ENCODE peak calls at places on chromosomes 6 and 20, in nine cellular contexts. M is AG04450; J is MCF 10A; A is NCI-H1048; G is right cardiac atrium; U is activated CD4-positive, alpha-beta T cell treated with anti-CD3 and anti-CD28 coated beads, Interleukin-2, amount 50 U/mL, for 48 hours; V is ELR; Q is stimulated activated CD4-positive, alpha-beta T cell treated with anti-CD3 and anti-CD28 coated beads, Interleukin-4, amount 100 ng/mL, for 24 hours; I is effector CD8-positive, alpha-beta T cell. S is an unnamed sample.
A peak's percentile ranks its signal among the peaks of the same experiment; 100 is the strongest.

GRCh38 chr20:19172637-19173036 is 39.8 kb upstream of the SLC24A3 start:
- DNase-seq in M (no peak), J (no peak), A (no peak), G (no peak), U (no peak), V (no peak), Q (no peak), I (no peak), S (no peak)

GRCh38 chr6:30960907-30961673 is 20.3 kb downstream of the MUCL3 start:
- DNase-seq in M (no peak), J (no peak), A (no peak), G (no peak), U (no peak), V (no peak), Q (no peak), I (no peak), S (no peak)

GRCh38 chr6:170459451-170459850 is 93.7 kb downstream of the PSMB1 start:
- DNase-seq in M (no peak), J (peak; percentile 22), A (no peak), G (no peak), U (peak; percentile 8), V (peak; percentile 79), Q (peak; percentile 16), I (no peak), S (no peak)

GRCh38 chr20:12252793-12253192 is 335.1 kb downstream of the BTBD3 start:
- DNase-seq in M (no peak), J (no peak), A (no peak), G (no peak), U (no peak), V (no peak), Q (no peak), I (no peak), S (peak; percentile 66)

GRCh38 chr6:144286503-144287393 is 1.6 kb downstream of the UTRN start:
- DNase-seq in M (peak; percentile 83), J (peak; percentile 82), A (no peak), G (peak; percentile 89), U (peak; percentile 33), V (peak; percentile 97), Q (no peak), I (no peak), S (peak; percentile 85)

GRCh38 chr6:134424795-134425163 is 106.9 kb upstream of the SGK1 start:
- DNase-seq in M (no peak), J (no peak), A (no peak), G (no peak), U (no peak), V (no peak), Q (no peak), I (no peak), S (no peak)

GRCh38 chr6:7621761-7622160 is 31.8 kb downstream of the SNRNP48 start:
- DNase-seq in M (no peak), J (no peak), A (no peak), G (no peak), U (no peak), V (no peak), Q (no peak), I (no peak), S (no peak)

GRCh38 chr6:68559716-68560115 is 75.4 kb upstream of the ADGRB3 start:
- DNase-seq in M (no peak), J (no peak), A (no peak), G (no peak), U (no peak), V (peak; percentile 27), Q (no peak), I (no peak), S (no peak)

GRCh38 chr6:138862491-138862890 is 66.6 kb downstream of the ECT2L start:
- DNase-seq in M (no peak), J (no peak), A (no peak), G (peak; percentile 63), U (no peak), V (no peak), Q (no peak), I (no peak), S (no peak)

GRCh38 chr6:132604635-132605150 is 15.2 kb upstream of the TAAR5 start:
- DNase-seq in M (no peak), J (no peak), A (no peak), G (no peak), U (no peak), V (no peak), Q (no peak), I (no peak), S (no peak)

GRCh38 chr20:52160805-52161204 is 30.8 kb downstream of the ZFP64 start:
- DNase-seq in M (no peak), J (no peak), A (no peak), G (no peak), U (no peak), V (no peak), Q (no peak), I (no peak), S (no peak)

GRCh38 chr20:25525857-25526256 is 59.5 kb downstream of the NINL start:
- DNase-seq in M (peak; percentile 92), J (peak; percentile 87), A (no peak), G (no peak), U (no peak), V (peak; percentile 92), Q (no peak), I (no peak), S (no peak)

GRCh38 chr6:89680551-89680950 is 42.0 kb upstream of the LYRM2 start:
- DNase-seq in M (no peak), J (no peak), A (no peak), G (no peak), U (no peak), V (no peak), Q (no peak), I (no peak), S (no peak)

GRCh38 chr20:63858393-63859165 is 2.7 kb upstream of the ABHD16B start:
- DNase-seq in M (peak; percentile 33), J (no peak), A (no peak), G (peak; percentile 84), U (no peak), V (peak; percentile 56), Q (no peak), I (no peak), S (peak; percentile 66)

GRCh38 chr20:63309261-63310071 is 16.5 kb downstream of the COL20A1 start:
- DNase-seq in M (no peak), J (peak; percentile 27), A (no peak), G (peak; percentile 77), U (peak; percentile 37), V (peak; percentile 58), Q (peak; percentile 21), I (no peak), S (peak; percentile 73)

S was measured in H9.